ENCODE peak calls at places on chromosomes 13 and 19, in five cellular contexts. One of them, this sample, is unnamed.

GRCh38 chr13:38952827-38953226 is 37.8 kb downstream of the STOML3 start:
- DNase-seq in iPS DF 6.9: no peak
- DNase-seq in colonic mucosa: no peak
- DNase-seq in stomach: no peak
- DNase-seq in cardiac muscle cell: no peak
- DNase-seq in this sample: no peak

GRCh38 chr13:54018485-54018884 is 989.9 kb downstream of the OLFM4 start:
- DNase-seq in stomach: no peak
- DNase-seq in cardiac muscle cell: no peak
- DNase-seq in iPS DF 6.9: no peak
- DNase-seq in colonic mucosa: no peak
- DNase-seq in this sample: no peak

GRCh38 chr13:113009743-113010509 is 40.9 kb downstream of the MCF2L start:
- DNase-seq in cardiac muscle cell: no peak
- DNase-seq in stomach: no peak
- DNase-seq in colonic mucosa: no peak
- DNase-seq in iPS DF 6.9: no peak
- DNase-seq in this sample: no peak

GRCh38 chr19:34926685-34927375 is at the start of gene ZNF30:
- DNase-seq in stomach: peak; percentile 91
- DNase-seq in colonic mucosa: peak; percentile 89
- DNase-seq in cardiac muscle cell: peak; percentile 96
- DNase-seq in iPS DF 6.9: peak; percentile 74
- DNase-seq in this sample: peak; percentile 94

GRCh38 chr19:52258426-52258825 is 11.0 kb upstream of the ZNF766 start:
- DNase-seq in cardiac muscle cell: no peak
- DNase-seq in colonic mucosa: no peak
- DNase-seq in stomach: no peak
- DNase-seq in iPS DF 6.9: no peak
- DNase-seq in this sample: no peak

GRCh38 chr19:42634409-42635232 is 39.9 kb upstream of the CEACAM8 start:
- DNase-seq in colonic mucosa: no peak
- DNase-seq in iPS DF 6.9: peak; percentile 9
- DNase-seq in stomach: peak; percentile 44
- DNase-seq in cardiac muscle cell: no peak
- DNase-seq in this sample: peak; percentile 7

GRCh38 chr19:30523791-30524190 is 151.6 kb downstream of the ZNF536 start:
- DNase-seq in colonic mucosa: no peak
- DNase-seq in stomach: no peak
- DNase-seq in cardiac muscle cell: no peak
- DNase-seq in iPS DF 6.9: no peak
- DNase-seq in this sample: no peak

GRCh38 chr19:48812094-48812929 is 1.5 kb upstream of the BCAT2 start:
- DNase-seq in stomach: peak; percentile 93
- DNase-seq in cardiac muscle cell: peak; percentile 90
- DNase-seq in iPS DF 6.9: no peak
- DNase-seq in colonic mucosa: peak; percentile 91
- DNase-seq in this sample: peak; percentile 93

GRCh38 chr19:47507031-47507430 is 7.8 kb downstream of the NAPA start:
- DNase-seq in colonic mucosa: no peak
- DNase-seq in iPS DF 6.9: no peak
- DNase-seq in cardiac muscle cell: peak; percentile 32
- DNase-seq in stomach: no peak
- DNase-seq in this sample: peak; percentile 41

GRCh38 chr13:98141938-98142426 is 912 bp upstream of the FARP1 start:
- DNase-seq in colonic mucosa: peak; percentile 27
- DNase-seq in iPS DF 6.9: no peak
- DNase-seq in cardiac muscle cell: no peak
- DNase-seq in stomach: peak; percentile 27
- DNase-seq in this sample: peak; percentile 56

GRCh38 chr13:76856141-76856571 is 30.0 kb downstream of the KCTD12 start:
- DNase-seq in iPS DF 6.9: no peak
- DNase-seq in stomach: no peak
- DNase-seq in colonic mucosa: no peak
- DNase-seq in cardiac muscle cell: no peak
- DNase-seq in this sample: no peak

GRCh38 chr13:31814523-31814922 is 75.2 kb downstream of the RXFP2 start:
- DNase-seq in stomach: no peak
- DNase-seq in iPS DF 6.9: no peak
- DNase-seq in cardiac muscle cell: no peak
- DNase-seq in colonic mucosa: no peak
- DNase-seq in this sample: no peak

GRCh38 chr13:62512194-62513141 is 1096.8 kb upstream of the PCDH20 start:
- DNase-seq in iPS DF 6.9: peak; percentile 55
- DNase-seq in colonic mucosa: peak; percentile 18
- DNase-seq in cardiac muscle cell: peak; percentile 61
- DNase-seq in stomach: peak; percentile 42
- DNase-seq in this sample: peak; percentile 77

GRCh38 chr19:8081569-8082550 is 29.3 kb downstream of the CCL25 start:
- DNase-seq in iPS DF 6.9: no peak
- DNase-seq in cardiac muscle cell: no peak
- DNase-seq in colonic mucosa: no peak
- DNase-seq in stomach: no peak
- DNase-seq in this sample: no peak

GRCh38 chr13:114019367-114019766 is 45.5 kb upstream of the C13orf46 start:
- DNase-seq in iPS DF 6.9: no peak
- DNase-seq in stomach: no peak
- DNase-seq in cardiac muscle cell: no peak
- DNase-seq in colonic mucosa: no peak
- DNase-seq in this sample: no peak

GRCh38 chr13:83452292-83452950 is 429.9 kb downstream of the SLITRK1 start:
- DNase-seq in iPS DF 6.9: no peak
- DNase-seq in cardiac muscle cell: no peak
- DNase-seq in colonic mucosa: no peak
- DNase-seq in stomach: no peak
- DNase-seq in this sample: no peak

GRCh38 chr13:96991072-96991471 is 3.2 kb downstream of the OXGR1 start:
- DNase-seq in colonic mucosa: peak; percentile 53
- DNase-seq in stomach: no peak
- DNase-seq in cardiac muscle cell: no peak
- DNase-seq in iPS DF 6.9: no peak
- DNase-seq in this sample: no peak

GRCh38 chr13:91767681-91768080 is 369.3 kb downstream of the GPC5 start:
- DNase-seq in stomach: no peak
- DNase-seq in iPS DF 6.9: no peak
- DNase-seq in colonic mucosa: no peak
- DNase-seq in cardiac muscle cell: peak; percentile 7
- DNase-seq in this sample: no peak

GRCh38 chr13:32228330-32229041 is 86.7 kb downstream of the ZAR1L start:
- DNase-seq in cardiac muscle cell: no peak
- DNase-seq in iPS DF 6.9: no peak
- DNase-seq in colonic mucosa: no peak
- DNase-seq in stomach: no peak
- DNase-seq in this sample: no peak

GRCh38 chr19:17859533-17860330 is at the start of gene RPL18A:
- DNase-seq in cardiac muscle cell: peak; percentile 99
- DNase-seq in colonic mucosa: peak; percentile 98
- DNase-seq in iPS DF 6.9: peak; percentile 99
- DNase-seq in stomach: peak; percentile 99
- DNase-seq in this sample: peak; percentile 99

GRCh38 chr13:44352671-44353070 is 21.0 kb upstream of the SERP2 start:
- DNase-seq in stomach: no peak
- DNase-seq in iPS DF 6.9: no peak
- DNase-seq in colonic mucosa: no peak
- DNase-seq in cardiac muscle cell: no peak
- DNase-seq in this sample: no peak

DNA sequence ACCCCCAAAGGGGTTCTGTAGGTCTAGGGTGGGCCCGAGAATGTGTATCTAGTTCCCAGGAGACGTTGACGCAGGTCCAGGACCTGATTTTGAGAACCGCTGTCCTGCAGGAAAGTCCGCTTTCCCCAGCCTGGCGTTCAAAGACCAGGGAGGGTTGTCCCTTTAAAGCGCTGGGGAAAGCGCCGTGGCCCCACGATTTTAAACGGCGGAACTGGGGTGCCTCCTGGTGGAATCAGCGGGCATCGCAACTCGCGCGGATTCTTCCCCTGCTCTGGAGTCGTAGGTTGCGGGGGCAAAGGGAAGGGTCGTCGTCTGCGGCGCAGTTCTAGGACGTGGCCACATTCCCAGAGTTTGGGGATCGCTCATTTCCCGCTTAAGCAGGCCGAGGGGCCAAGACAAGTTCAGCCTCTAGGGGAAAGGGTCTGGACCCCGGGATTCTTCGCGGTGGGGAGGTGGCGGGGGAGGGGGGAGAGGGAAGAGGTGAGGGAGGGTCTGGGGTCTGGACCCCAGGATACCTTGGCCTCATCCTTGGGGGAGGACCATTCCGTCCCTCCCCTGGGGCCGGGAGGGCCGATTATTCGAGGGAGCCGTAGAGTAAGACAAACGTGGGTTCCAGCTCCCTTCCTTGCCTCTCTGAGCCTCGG is 7.7 kb downstream of the PNMA8B start:
- DNase-seq in colonic mucosa: peak; percentile 77
- DNase-seq in iPS DF 6.9: no peak
- DNase-seq in cardiac muscle cell: peak; percentile 89
- DNase-seq in stomach: peak; percentile 83
- DNase-seq in this sample: peak; percentile 77
- H3K27ac ChIP-seq in colonic mucosa: no peak overlapping the region
- H3K27ac ChIP-seq in iPS DF 6.9: no peak overlapping the region
- H3K27ac ChIP-seq in cardiac muscle cell: no peak overlapping the region
- H3K27ac ChIP-seq in stomach: no peak overlapping the region
- H3K27ac ChIP-seq in this sample: no peak overlapping the region

DNA sequence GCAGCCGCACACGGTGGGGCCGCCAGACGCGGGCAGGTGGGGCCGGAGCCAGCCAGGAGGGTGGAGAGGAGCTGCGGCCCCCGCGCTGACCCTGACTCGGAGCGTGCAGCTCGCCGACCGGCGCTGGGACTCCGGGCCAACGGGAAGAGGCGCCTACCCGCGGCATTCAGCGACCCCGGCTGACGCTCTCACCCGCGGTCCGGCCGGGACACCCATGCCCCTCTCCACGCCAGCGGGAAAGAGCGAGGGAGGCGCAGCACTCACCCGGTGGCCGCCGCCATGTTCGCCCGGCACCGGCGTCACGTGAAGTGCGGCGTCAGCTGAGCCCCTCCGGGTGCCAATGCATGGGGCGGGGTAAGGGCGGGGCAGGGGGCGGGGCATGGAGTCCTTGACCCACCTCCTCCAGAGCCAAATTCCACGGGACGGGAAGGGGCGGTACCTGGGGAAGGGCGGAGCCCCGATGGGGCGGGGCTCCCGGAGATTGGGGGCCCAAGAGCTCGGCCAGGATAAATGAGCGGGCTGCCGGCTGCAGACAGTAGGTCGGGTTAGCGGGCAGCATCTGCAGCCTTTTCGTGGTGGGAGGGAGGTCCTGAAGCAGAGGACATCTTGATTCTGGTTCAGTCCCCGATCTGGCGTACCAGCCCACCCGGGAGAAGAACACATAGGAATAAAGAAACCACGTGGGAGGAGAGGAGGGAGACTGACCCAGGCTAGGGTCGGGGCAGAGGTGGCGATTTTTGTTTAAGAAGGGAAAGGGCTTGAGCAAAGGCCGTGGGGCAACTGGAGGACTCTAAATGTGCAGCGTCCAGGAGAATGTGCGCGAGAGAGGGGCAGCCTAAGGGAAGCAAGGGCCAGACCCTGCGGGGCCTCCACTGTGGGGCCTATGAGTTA is at the start of gene PEPD:
- DNase-seq in colonic mucosa: peak; percentile 92
- DNase-seq in stomach: peak; percentile 90
- DNase-seq in cardiac muscle cell: peak; percentile 95
- DNase-seq in iPS DF 6.9: peak; percentile 75
- DNase-seq in this sample: peak; percentile 88
- H3K27ac ChIP-seq in colonic mucosa: no peak within 1 kb of the TSS
- H3K27ac ChIP-seq in stomach: peak within 1 kb of the TSS; percentile 81
- H3K27ac ChIP-seq in cardiac muscle cell: no peak within 1 kb of the TSS
- H3K27ac ChIP-seq in iPS DF 6.9: no peak within 1 kb of the TSS
- H3K27ac ChIP-seq in this sample: no peak within 1 kb of the TSS

GRCh38 chr19:49877879-49878743 is 609 bp downstream of the TBC1D17 start:
- DNase-seq in colonic mucosa: peak; percentile 99
- DNase-seq in iPS DF 6.9: peak; percentile 90
- DNase-seq in cardiac muscle cell: peak; percentile 98
- DNase-seq in stomach: peak; percentile 99
- DNase-seq in this sample: peak; percentile 98

GRCh38 chr19:49876422-49877019 is 634 bp downstream of the AKT1S1 start:
- DNase-seq in cardiac muscle cell: peak; percentile 99
- DNase-seq in stomach: peak; percentile 99
- DNase-seq in colonic mucosa: peak; percentile 97
- DNase-seq in iPS DF 6.9: peak; percentile 94
- DNase-seq in this sample: peak; percentile 99

GRCh38 chr19:49878744-49879070 is 1.2 kb downstream of the TBC1D17 start:
- DNase-seq in iPS DF 6.9: no peak
- DNase-seq in stomach: no peak
- DNase-seq in colonic mucosa: peak; percentile 35
- DNase-seq in cardiac muscle cell: no peak
- DNase-seq in this sample: no peak

GRCh38 chr19:49875801-49876421 is 1.2 kb downstream of the AKT1S1 start:
- DNase-seq in iPS DF 6.9: no peak
- DNase-seq in stomach: no peak
- DNase-seq in colonic mucosa: peak; percentile 81
- DNase-seq in cardiac muscle cell: peak; percentile 68
- DNase-seq in this sample: peak; percentile 45

DNA sequence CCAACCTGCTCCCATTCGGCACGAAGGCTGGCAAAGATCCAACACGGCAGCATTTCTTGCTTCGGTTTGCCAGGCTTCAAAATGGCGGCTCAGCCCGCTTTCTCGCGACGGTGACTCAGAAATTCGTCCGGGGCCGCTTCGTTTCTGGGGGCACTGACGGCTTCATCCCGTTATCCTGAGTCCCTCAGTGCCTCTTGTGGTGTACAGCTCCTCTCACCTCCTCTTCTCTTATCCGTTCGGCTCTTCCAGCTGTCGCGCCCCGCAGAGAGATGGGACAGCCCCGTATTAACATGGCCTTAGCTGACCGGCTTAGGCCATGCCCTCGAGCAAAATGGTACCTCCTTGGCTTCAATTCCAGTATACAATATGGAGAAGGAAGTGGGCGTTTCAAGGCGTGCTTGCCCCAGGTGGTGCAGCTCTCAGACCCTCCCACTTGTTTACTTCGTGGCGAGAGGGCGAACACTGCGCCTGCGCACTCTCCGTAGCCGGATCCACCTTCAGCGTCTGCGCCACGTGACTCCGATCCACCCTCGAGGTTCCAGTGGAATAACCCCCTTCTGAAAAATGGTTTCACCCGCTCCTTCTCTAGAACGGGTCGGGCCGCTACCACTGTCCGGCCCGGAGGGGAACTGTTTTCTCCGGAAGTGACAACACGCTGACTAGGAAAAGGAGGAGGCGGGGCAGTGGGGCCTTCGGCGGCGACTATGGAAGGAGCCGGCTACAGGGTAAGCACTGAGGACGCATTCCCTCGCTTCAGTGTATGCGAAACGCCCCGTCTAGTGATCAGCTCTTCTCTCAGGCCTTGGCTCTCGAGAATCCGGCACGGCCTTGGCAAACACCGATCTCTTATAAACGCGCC is at the start of the genes AKT1S1 and TBC1D17:
- DNase-seq in stomach: peak; percentile 99
- DNase-seq in cardiac muscle cell: peak; percentile 100
- DNase-seq in iPS DF 6.9: peak; percentile 100
- DNase-seq in colonic mucosa: peak; percentile 98
- DNase-seq in this sample: peak; percentile 99
- H3K27ac ChIP-seq in stomach: peak within 1 kb of the TSS; percentile 100
- H3K27ac ChIP-seq in cardiac muscle cell: peak within 1 kb of the TSS; percentile 99
- H3K27ac ChIP-seq in iPS DF 6.9: no peak within 1 kb of the TSS
- H3K27ac ChIP-seq in colonic mucosa: peak within 1 kb of the TSS; percentile 97
- H3K27ac ChIP-seq in this sample: peak within 1 kb of the TSS; percentile 98

DNA sequence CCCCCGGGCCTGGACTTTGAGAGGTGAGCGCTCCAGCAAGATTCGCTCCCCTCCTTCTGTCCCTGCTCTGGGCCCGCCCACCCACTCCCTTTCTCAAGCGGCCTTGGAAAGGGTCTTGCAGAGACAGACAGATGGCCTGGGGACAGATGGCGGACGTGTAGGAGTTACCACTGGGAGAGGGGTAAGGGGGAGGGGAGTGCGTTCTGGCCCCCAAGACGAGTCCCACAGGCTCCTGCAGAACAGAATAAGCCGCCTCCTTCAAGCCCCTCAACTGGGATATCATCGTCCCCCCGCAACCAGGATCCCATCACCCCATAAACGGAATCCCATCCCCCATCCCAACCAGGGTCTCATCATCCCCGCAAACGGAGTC is 3.6 kb upstream of the TNFAIP8L1 start:
- DNase-seq in stomach: no peak
- DNase-seq in iPS DF 6.9: no peak
- DNase-seq in colonic mucosa: no peak
- DNase-seq in cardiac muscle cell: no peak
- DNase-seq in this sample: no peak
- H3K27ac ChIP-seq in stomach: peak overlapping the region; percentile 12
- H3K27ac ChIP-seq in iPS DF 6.9: no peak overlapping the region
- H3K27ac ChIP-seq in colonic mucosa: no peak overlapping the region
- H3K27ac ChIP-seq in cardiac muscle cell: peak overlapping the region; percentile 49
- H3K27ac ChIP-seq in this sample: no peak overlapping the region